ENCODE peak calls at places on chromosome 14, in ten cellular contexts. Q is cardiac muscle cell, G is choroid plexus epithelial cell, Y is fibroblast of lung, D is GM10248, R is fibroblast of pulmonary artery, J is PC-3, O is neural crest cell, W is stomach, F is left ventricle myocardium inferior. I is an unnamed sample.

GRCh38 chr14:73170686-73171085 is 34.4 kb downstream of the PSEN1 start:
- DNase-seq in Q (no peak), G (no peak), Y (no peak), D (no peak), R (no peak), J (no peak), O (no peak), W (no peak), F (no peak), I (no peak)

GRCh38 chr14:56136571-56137498 is 18.6 kb downstream of the PELI2 start:
- DNase-seq in Q (no peak), G (no peak), Y (no peak), D (no peak), R (no peak), J (no peak), O (no peak), W (no peak), F (no peak), I (no peak)

GRCh38 chr14:27184371-27184901 is 586.6 kb upstream of the NOVA1 start:
- DNase-seq in Q (no peak), G (peak; percentile 2), Y (no peak), D (no peak), R (peak; percentile 5), J (peak; percentile 40), O (no peak), W (no peak), F (no peak), I (peak; percentile 9)

GRCh38 chr14:26132061-26132460 is 465.8 kb downstream of the NOVA1 start:
- DNase-seq in Q (no peak), G (peak; percentile 68), Y (no peak), D (no peak), R (peak; percentile 80), J (no peak), O (no peak), W (no peak), F (no peak), I (no peak)

GRCh38 chr14:88185843-88186242 is 137.2 kb downstream of the KCNK10 start:
- DNase-seq in Q (no peak), G (no peak), Y (no peak), D (no peak), R (no peak), J (no peak), O (no peak), W (no peak), F (no peak), I (no peak)

GRCh38 chr14:75459099-75459741 is 31.4 kb downstream of the JDP2 start:
- DNase-seq in Q (no peak), G (no peak), Y (no peak), D (no peak), R (no peak), J (no peak), O (no peak), W (peak; percentile 68), F (peak; percentile 62), I (no peak)

GRCh38 chr14:59272633-59273032 is 84.2 kb downstream of the DAAM1 start:
- DNase-seq in Q (no peak), G (no peak), Y (no peak), D (no peak), R (no peak), J (peak; percentile 62), O (no peak), W (no peak), F (no peak), I (no peak)

GRCh38 chr14:57502581-57503254 is 9.1 kb upstream of the CCDC198 start:
- DNase-seq in Q (no peak), G (peak; percentile 12), Y (no peak), D (no peak), R (peak; percentile 16), J (no peak), O (no peak), W (no peak), F (peak; percentile 29), I (peak; percentile 42)

DNA sequence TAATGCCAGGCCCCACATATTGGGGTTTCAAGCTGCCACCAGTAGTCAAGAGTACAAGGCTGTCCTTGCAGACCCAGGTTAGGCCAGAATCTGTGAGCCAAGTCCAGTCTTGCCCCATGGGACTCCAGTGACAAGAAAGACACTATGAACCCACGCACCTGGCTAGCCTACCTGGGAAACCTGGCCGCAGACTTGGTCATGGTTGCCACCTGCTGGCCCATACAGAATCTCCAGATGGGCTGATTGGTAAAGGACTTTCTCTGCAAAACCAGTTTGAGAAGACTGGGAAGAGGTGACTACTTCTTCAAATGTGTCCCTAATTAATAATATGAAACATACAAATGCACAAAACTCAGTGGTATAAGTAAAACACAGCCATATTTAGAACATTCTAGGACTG is 398.4 kb upstream of the FLRT2 start:
- DNase-seq in Q (no peak), G (no peak), Y (no peak), D (no peak), R (no peak), J (peak; percentile 28), O (no peak), W (peak; percentile 57), F (no peak), I (peak; percentile 48)
- TF ChIP-seq CTCF in Q (no peak), G (peak; percentile 38), Y (no peak), D (no peak), R (no peak), J (peak; percentile 54), O (no peak), W (no peak), F (peak; percentile 14), I (peak; percentile 53)

GRCh38 chr14:77033622-77034521 is 5.4 kb upstream of the IRF2BPL start:
- DNase-seq in Q (peak; percentile 75), G (peak; percentile 80), Y (peak; percentile 97), D (peak; percentile 86), R (peak; percentile 90), J (peak; percentile 99), O (peak; percentile 61), W (peak; percentile 82), F (peak; percentile 89), I (peak; percentile 90)
- TF ChIP-seq CTCF in Q (no peak), G (no peak), Y (no peak), D (no peak), R (no peak), J (no peak), O (no peak), W (no peak), F (no peak), I (no peak)

GRCh38 chr14:76956253-76957090 is 72.0 kb downstream of the IRF2BPL start:
- DNase-seq in Q (peak; percentile 96), G (peak; percentile 77), Y (peak; percentile 94), D (peak; percentile 54), R (peak; percentile 95), J (peak; percentile 99), O (peak; percentile 88), W (peak; percentile 93), F (peak; percentile 88), I (peak; percentile 97)
- TF ChIP-seq CTCF in Q (peak; percentile 2), G (no peak), Y (no peak), D (no peak), R (no peak), J (no peak), O (no peak), W (peak; percentile 34), F (peak; percentile 41), I (no peak)

GRCh38 chr14:37595809-37596595 is 573 bp downstream of the TTC6 start:
- DNase-seq in Q (no peak), G (no peak), Y (no peak), D (no peak), R (no peak), J (peak; percentile 98), O (no peak), W (peak; percentile 68), F (no peak), I (peak; percentile 85)

GRCh38 chr14:37596790-37597189 is 1.4 kb downstream of the TTC6 start:
- DNase-seq in Q (no peak), G (no peak), Y (no peak), D (no peak), R (no peak), J (peak; percentile 21), O (no peak), W (no peak), F (no peak), I (no peak)

GRCh38 chr14:37593496-37594237 is 1.4 kb downstream of the FOXA1 start:
- DNase-seq in Q (no peak), G (no peak), Y (no peak), D (no peak), R (no peak), J (no peak), O (no peak), W (no peak), F (no peak), I (no peak)

GRCh38 chr14:37594238-37594915 is 672 bp downstream of the FOXA1 start:
- DNase-seq in Q (peak; percentile 86), G (peak; percentile 83), Y (peak; percentile 84), D (no peak), R (peak; percentile 87), J (peak; percentile 92), O (peak; percentile 82), W (peak; percentile 82), F (no peak), I (peak; percentile 94)

GRCh38 chr14:37594916-37595808 is at the start of the genes FOXA1 and TTC6:
- DNase-seq in Q (peak; percentile 48), G (no peak), Y (no peak), D (no peak), R (no peak), J (peak; percentile 91), O (no peak), W (peak; percentile 83), F (no peak), I (peak; percentile 55)
- TF ChIP-seq CTCF in Q (no peak), G (no peak), Y (no peak), D (no peak), R (no peak), J (no peak), O (no peak), W (no peak), F (no peak), I (no peak)

DNA sequence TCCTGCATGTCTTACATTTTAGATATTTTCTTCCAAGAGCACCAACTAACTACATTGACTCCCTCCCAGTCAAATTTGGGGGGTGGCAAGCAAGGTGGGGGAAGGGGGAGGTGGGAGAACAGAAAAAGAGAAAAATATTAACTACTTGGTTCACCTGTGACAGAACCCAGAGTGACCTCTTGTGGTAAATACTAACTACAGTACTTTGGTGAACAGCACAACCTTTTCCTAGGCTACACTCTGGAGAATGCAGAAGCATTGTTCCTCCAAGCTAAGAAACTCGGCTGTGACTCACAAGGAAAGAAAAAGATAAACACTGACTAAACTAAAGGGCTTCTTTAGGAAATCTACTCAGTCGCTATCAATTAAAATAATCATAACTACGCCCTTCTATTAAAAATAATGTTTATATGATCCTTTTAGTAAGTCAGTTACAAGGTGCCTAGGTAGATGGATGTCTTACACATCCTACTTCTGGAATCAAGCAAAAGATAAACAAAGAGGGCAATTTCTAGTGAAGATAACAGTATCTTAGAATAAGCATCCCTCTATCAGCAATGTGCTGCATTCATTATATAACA is 5.4 kb downstream of the KCNH5 start:
- DNase-seq in Q (peak; percentile 68), G (peak; percentile 59), Y (peak; percentile 91), D (no peak), R (peak; percentile 84), J (peak; percentile 86), O (no peak), W (no peak), F (no peak), I (peak; percentile 55)
- TF ChIP-seq CTCF in Q (peak; percentile 31), G (peak; percentile 49), Y (peak; percentile 37), D (peak; percentile 21), R (peak; percentile 43), J (peak; percentile 71), O (peak; percentile 71), W (no peak), F (peak; percentile 23), I (peak; percentile 75)

I was measured in MCF 10A.